ENCODE peak calls at places on chromosomes 12 and 14, in eight cellular contexts. P is osteocyte; L is stimulated activated CD8-positive, alpha-beta memory T cell treated with anti-CD3 and anti-CD28 coated beads, Interleukin-2, amount 100 ng/mL, for 1 hour; I is IMR-90; D is AG20443; T is amygdala; Z is stimulated activated naive CD4-positive, alpha-beta T cell; Q is Right ventricle myocardium inferior. J is an unnamed sample.

GRCh38 chr12:78887008-78887407 is 22.4 kb downstream of the SYT1 start:
- DNase-seq in I (peak), Z (no peak), P (no peak), L (no peak), D (peak), T (no peak), Q (no peak), J (no peak)

GRCh38 chr14:79834856-79835255 is 376.4 kb downstream of the DIO2 start:
- DNase-seq in T (no peak), Q (no peak), L (no peak), I (no peak), P (no peak), Z (no peak), D (no peak), J (no peak)

GRCh38 chr14:52369305-52369781 is 55.2 kb downstream of the PTGER2 start:
- DNase-seq in T (no peak), I (peak), P (no peak), D (peak), Z (no peak), L (no peak), Q (peak), J (no peak)

GRCh38 chr14:41586237-41586636 is 20.4 kb upstream of the LRFN5 start:
- DNase-seq in T (no peak), I (no peak), L (no peak), Z (no peak), Q (no peak), P (no peak), D (no peak), J (no peak)

GRCh38 chr14:103074699-103075341 is 9.2 kb upstream of the LBHD2 start:
- DNase-seq in P (no peak), Q (peak), T (no peak), I (no peak), D (peak), Z (no peak), L (no peak), J (no peak)

GRCh38 chr14:83975435-83976222 is 1554.3 kb upstream of the FLRT2 start:
- DNase-seq in L (no peak), P (no peak), D (no peak), Q (peak), Z (no peak), I (peak), T (no peak), J (no peak)

GRCh38 chr14:103135333-103136075 is 12.2 kb downstream of the TNFAIP2 start:
- DNase-seq in T (no peak), L (no peak), I (no peak), Q (no peak), D (no peak), Z (no peak), P (no peak), J (no peak)

GRCh38 chr14:104865631-104866441 is 768 bp downstream of the CEP170B start:
- DNase-seq in D (peak), Q (no peak), T (no peak), P (peak), L (no peak), I (peak), Z (no peak), J (no peak)

GRCh38 chr12:77537648-77538047 is 293.0 kb upstream of the NAV3 start:
- DNase-seq in D (no peak), Q (no peak), P (no peak), T (no peak), I (no peak), Z (no peak), L (no peak), J (no peak)

GRCh38 chr14:32472512-32473472 is 143.7 kb downstream of the AKAP6 start:
- DNase-seq in Z (no peak), P (no peak), Q (peak), L (no peak), D (peak), T (no peak), I (peak), J (peak)

GRCh38 chr12:71938728-71939385 is at the start of gene TPH2:
- DNase-seq in Q (peak), T (no peak), Z (peak), D (peak), L (no peak), P (peak), I (peak), J (no peak)

J was measured in NCI-H1092.